ENCODE peak calls at places on chromosomes 2 and 18, in seven cellular contexts. S is AG04449; M is SK-N-SH; H is brain microvascular endothelial cell; Q is CD8-positive, alpha-beta T cell; D is HFF-Myc; E is natural killer cell. W is an unnamed sample.

GRCh38 chr2:129733579-129733978 is 245.9 kb upstream of the RAB6C start:
- DNase-seq in M (no peak), S (no peak), Q (no peak), H (no peak), E (no peak), D (no peak), W (no peak)

GRCh38 chr2:98282109-98282508 is 64.1 kb upstream of the CNGA3 start:
- DNase-seq in H (no peak), Q (no peak), D (no peak), S (no peak), M (no peak), E (no peak), W (no peak)

GRCh38 chr18:52341617-52342381 is 1.8 kb downstream of the DCC start:
- DNase-seq in E (no peak), H (no peak), M (peak), Q (no peak), S (no peak), D (no peak), W (no peak)

GRCh38 chr2:31675485-31675901 is 94.8 kb upstream of the SRD5A2 start:
- DNase-seq in Q (no peak), E (no peak), S (no peak), D (no peak), M (no peak), H (no peak), W (no peak)

GRCh38 chr2:124542932-124543640 is 518.0 kb downstream of the CNTNAP5 start:
- DNase-seq in S (no peak), D (no peak), Q (no peak), E (no peak), H (no peak), M (no peak), W (peak)

GRCh38 chr2:97957432-97958183 is 38.1 kb downstream of the TMEM131 start:
- DNase-seq in S (no peak), E (no peak), Q (no peak), M (no peak), H (no peak), D (no peak), W (no peak)

GRCh38 chr2:227661827-227662226 is 4.8 kb upstream of the SCYGR5 start:
- DNase-seq in E (no peak), H (no peak), D (no peak), S (no peak), Q (no peak), M (no peak), W (no peak)

GRCh38 chr2:30312916-30313315 is 81.6 kb downstream of the LBH start:
- DNase-seq in D (no peak), M (no peak), E (no peak), S (no peak), H (no peak), Q (no peak), W (no peak)

GRCh38 chr2:11375025-11375688 is 30.7 kb upstream of the ROCK2 start:
- DNase-seq in Q (no peak), D (no peak), H (no peak), M (no peak), E (no peak), S (no peak), W (no peak)

GRCh38 chr2:124323321-124323720 is 298.2 kb downstream of the CNTNAP5 start:
- DNase-seq in Q (no peak), H (no peak), S (no peak), D (no peak), E (no peak), M (no peak), W (no peak)

GRCh38 chr2:112542974-112543760 is 902 bp downstream of the POLR1B start:
- DNase-seq in H (no peak), M (peak), E (no peak), S (no peak), Q (peak), D (no peak), W (no peak)

GRCh38 chr2:20595439-20596192 is 55.3 kb downstream of the HS1BP3 start:
- DNase-seq in H (peak), E (peak), S (no peak), Q (no peak), M (no peak), D (no peak), W (no peak)

GRCh38 chr18:34787931-34788532 is 77.9 kb downstream of the DTNA start:
- DNase-seq in E (no peak), S (peak), Q (peak), M (peak), H (peak), D (no peak), W (no peak)

GRCh38 chr2:105749583-105750399 is 5.1 kb downstream of the NCK2 start:
- DNase-seq in H (peak), D (no peak), E (no peak), M (no peak), Q (peak), S (no peak), W (no peak)

GRCh38 chr18:56890632-56891031 is 239.5 kb downstream of the WDR7 start:
- DNase-seq in D (peak), S (peak), H (peak), M (no peak), E (no peak), Q (no peak), W (no peak)

GRCh38 chr2:128315122-128315828 is 3.4 kb downstream of the HS6ST1 start:
- DNase-seq in E (peak), S (no peak), Q (peak), M (peak), H (no peak), D (no peak), W (peak)

GRCh38 chr18:2192562-2192961 is 378.7 kb downstream of the METTL4 start:
- DNase-seq in S (no peak), Q (no peak), D (no peak), M (no peak), H (no peak), E (no peak), W (no peak)

DNA sequence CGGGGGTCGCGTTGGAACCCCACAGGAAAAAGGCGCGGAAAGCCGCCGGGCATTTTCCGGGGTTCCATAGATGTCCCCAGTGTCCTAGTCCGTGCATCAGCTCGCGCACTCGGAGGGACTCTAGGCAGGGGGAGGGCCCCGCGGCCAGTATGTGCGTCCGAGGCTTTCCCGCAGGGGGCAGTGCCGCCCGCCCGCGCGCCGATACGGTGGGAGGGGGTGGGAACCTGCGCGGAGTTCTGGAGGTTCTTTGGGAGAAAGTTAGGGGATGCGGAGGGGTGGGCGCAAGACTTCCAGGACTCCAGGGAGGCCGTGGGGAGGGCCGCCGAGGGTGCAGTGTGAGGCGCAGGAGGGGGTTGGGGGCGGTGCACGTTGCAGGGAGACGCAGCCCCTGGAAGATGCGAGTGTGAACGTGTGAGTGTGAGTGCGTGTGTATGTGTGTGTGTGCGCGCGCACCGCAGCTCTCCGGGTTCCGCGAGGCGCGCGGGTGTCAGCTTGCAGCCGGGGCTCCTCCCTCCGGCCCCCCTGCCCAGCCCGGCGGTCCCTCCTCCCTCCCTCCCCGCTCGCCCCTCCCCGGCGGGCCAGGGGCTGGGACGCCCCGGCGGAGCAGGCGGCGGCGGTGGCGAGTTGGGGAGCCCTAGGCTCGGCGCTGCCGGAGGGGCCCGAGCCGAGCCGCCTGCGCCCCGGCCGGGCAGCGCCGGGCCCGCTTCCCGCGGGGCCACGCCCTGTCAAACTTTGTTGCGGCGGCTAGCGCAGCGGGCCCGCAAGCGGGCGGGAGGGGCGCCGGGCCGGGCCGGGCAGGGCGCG is at the start of gene TCF7L1:
- DNase-seq in D (peak), Q (no peak), M (peak), S (no peak), E (peak), H (peak), W (peak)
- TF ChIP-seq CTCF in D (peak), Q (no peak), M (peak), S (peak), E (no peak), H (peak), W (peak)

GRCh38 chr18:48752478-48752877 is 198.3 kb downstream of the SMAD7 start:
- DNase-seq in D (no peak), H (no peak), S (no peak), E (no peak), M (peak), Q (no peak), W (no peak)

GRCh38 chr18:48750485-48751175 is 200.1 kb downstream of the SMAD7 start:
- DNase-seq in D (no peak), E (no peak), Q (no peak), S (no peak), M (no peak), H (no peak), W (no peak)

GRCh38 chr18:48752928-48753327 is 197.8 kb downstream of the SMAD7 start:
- DNase-seq in D (no peak), E (no peak), M (no peak), Q (no peak), H (no peak), S (no peak), W (no peak)

GRCh38 chr18:48751727-48752468 is 198.9 kb downstream of the SMAD7 start:
- DNase-seq in S (no peak), E (no peak), M (peak), H (no peak), Q (no peak), D (no peak), W (no peak)

GRCh38 chr18:48749768-48750167 is 201.0 kb downstream of the SMAD7 start:
- DNase-seq in H (peak), S (no peak), M (no peak), E (no peak), Q (no peak), D (no peak), W (peak)
- TF ChIP-seq CTCF in H (peak), S (no peak), M (no peak), E (no peak), Q (no peak), D (no peak), W (peak)

GRCh38 chr2:241179894-241180293 is 8.6 kb upstream of the ANO7 start:
- DNase-seq in S (no peak), H (no peak), D (no peak), E (no peak), M (no peak), Q (no peak), W (no peak)

GRCh38 chr2:241177935-241178334 is 10.5 kb upstream of the ANO7 start:
- DNase-seq in H (no peak), Q (no peak), D (no peak), S (no peak), E (no peak), M (no peak), W (no peak)

GRCh38 chr2:241182531-241183133 is 5.8 kb upstream of the ANO7 start:
- DNase-seq in E (no peak), H (no peak), S (no peak), M (no peak), Q (no peak), D (no peak), W (no peak)

GRCh38 chr2:241182126-241182525 is 6.4 kb upstream of the ANO7 start:
- DNase-seq in D (no peak), M (no peak), E (no peak), Q (no peak), H (no peak), S (no peak), W (no peak)

DNA sequence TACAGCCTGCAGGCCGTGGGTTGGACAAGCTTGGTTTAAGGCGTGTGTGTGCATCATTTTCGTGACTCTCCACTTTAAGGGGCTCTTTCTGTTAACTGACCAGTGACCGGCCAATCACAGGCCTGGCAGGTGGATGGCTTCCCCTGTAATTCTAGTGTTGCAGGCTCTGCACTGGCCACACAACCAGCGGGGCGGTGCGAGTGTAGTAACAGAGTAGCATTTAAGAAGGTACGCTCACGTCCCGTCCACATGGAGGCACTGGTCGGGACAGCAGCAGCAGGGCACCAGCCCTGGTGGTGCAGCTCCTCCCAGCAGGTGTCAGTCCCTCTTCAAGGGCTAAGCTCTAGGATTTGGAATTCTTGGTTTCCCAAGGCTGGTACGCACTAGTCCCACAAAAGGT is 8.0 kb upstream of the ANO7 start:
- DNase-seq in H (no peak), E (no peak), S (no peak), M (no peak), Q (no peak), D (no peak), W (no peak)
- TF ChIP-seq CTCF in H (no peak), E (no peak), S (no peak), M (no peak), Q (no peak), D (no peak), W (no peak)

DNA sequence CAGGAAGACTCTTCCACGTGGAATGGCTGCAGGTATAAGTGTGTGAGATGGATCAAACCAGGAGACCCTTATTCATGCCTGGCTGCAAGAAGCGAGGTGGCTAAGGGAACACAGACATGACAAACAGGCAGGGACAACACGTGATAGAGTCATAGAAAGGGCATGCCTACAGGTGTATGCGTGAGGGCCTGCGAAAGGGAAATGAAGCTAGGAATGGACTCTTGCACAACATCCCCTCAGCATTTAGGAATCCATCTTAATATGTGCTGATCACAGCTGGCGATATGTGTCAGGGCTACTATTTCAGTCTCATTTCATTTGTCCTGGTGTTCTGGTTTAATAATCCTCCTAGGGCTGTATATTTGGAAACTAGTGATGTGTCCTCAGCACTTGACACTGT is 291.2 kb downstream of the MYT1L start:
- DNase-seq in M (no peak), E (no peak), H (no peak), Q (no peak), S (no peak), D (no peak), W (no peak)
- TF ChIP-seq CTCF in M (no peak), E (no peak), H (no peak), Q (no peak), S (no peak), D (no peak), W (no peak)

GRCh38 chr2:46643493-46643892 is 164.1 kb downstream of the TMEM247 start:
- DNase-seq in D (no peak), Q (no peak), H (no peak), M (no peak), E (no peak), S (no peak), W (no peak)
- TF ChIP-seq CTCF in D (peak), Q (no peak), H (peak), M (peak), E (no peak), S (no peak), W (no peak)

GRCh38 chr2:221572180-221572820 is at the start of gene EPHA4:
- DNase-seq in D (peak), H (peak), Q (peak), E (peak), S (no peak), M (peak), W (peak)
- TF ChIP-seq CTCF in D (no peak), H (no peak), Q (peak), E (peak), S (peak), M (peak), W (peak)

GRCh38 chr18:7382631-7383335 is 151.9 kb downstream of the LRRC30 start:
- DNase-seq in M (no peak), S (no peak), E (no peak), D (no peak), Q (no peak), H (no peak), W (no peak)

GRCh38 chr18:7383336-7383980 is 152.6 kb downstream of the LRRC30 start:
- DNase-seq in E (no peak), M (no peak), Q (no peak), D (no peak), H (no peak), S (no peak), W (no peak)

DNA sequence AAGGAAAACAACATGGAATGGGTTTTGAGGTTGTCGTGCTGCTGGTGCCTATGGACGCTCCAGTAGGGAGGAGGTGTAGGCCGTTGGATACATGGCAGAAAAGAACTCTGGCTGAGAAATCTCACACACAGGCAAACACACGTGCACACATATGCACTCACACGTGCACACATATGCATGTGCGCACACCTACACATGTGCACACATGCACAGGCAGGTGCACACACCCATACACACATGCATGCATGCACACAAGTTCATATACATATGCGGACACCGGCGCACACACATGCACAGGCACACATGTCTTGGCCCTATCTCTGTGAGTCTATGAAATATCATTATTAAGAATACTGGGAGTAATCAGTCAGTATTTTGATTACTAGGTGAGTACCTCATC is 150.4 kb downstream of the LRRC30 start:
- DNase-seq in D (no peak), E (no peak), Q (no peak), H (no peak), S (no peak), M (no peak), W (no peak)
- TF ChIP-seq CTCF in D (no peak), E (no peak), Q (no peak), H (no peak), S (no peak), M (no peak), W (no peak)

GRCh38 chr2:219350938-219351280 is 18.4 kb upstream of the RESP18 start:
- DNase-seq in S (no peak), D (no peak), H (no peak), Q (no peak), E (no peak), M (no peak), W (no peak)

GRCh38 chr2:219350215-219350937 is 17.8 kb upstream of the RESP18 start:
- DNase-seq in D (peak), E (no peak), H (no peak), Q (no peak), M (no peak), S (peak), W (no peak)

GRCh38 chr2:219354582-219354981 is 22.0 kb upstream of the RESP18 start:
- DNase-seq in D (no peak), S (no peak), H (no peak), E (no peak), Q (no peak), M (no peak), W (no peak)

GRCh38 chr2:219353129-219353528 is 20.6 kb upstream of the RESP18 start:
- DNase-seq in M (no peak), S (no peak), Q (no peak), H (no peak), E (no peak), D (no peak), W (no peak)

DNA sequence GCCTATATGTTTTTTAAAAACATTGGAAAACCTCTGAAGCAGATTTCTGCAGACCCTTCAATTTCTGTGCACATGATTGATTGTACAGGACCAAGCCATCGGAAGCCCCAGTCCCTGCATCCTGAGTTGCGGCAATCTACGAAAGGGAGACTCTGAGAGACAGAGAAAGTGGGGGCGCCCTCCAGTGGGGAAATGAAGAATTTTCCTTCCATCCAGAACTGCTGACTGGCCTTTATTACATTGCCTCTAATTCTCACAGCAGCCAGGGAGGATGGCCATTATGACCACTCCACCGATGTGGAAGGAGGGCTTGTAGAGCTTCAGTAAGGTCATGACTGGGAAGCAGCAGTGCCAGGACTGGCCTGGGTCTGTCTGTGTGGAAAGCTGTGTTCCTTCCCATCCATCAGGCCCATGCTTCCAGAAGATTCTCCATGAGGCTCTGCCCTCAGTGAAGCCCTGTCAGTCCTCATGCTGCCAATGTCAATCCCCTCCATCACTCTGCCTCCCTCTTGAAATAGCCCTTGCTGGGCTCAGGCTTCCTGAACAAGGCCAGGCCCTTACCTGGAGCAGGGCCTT is 20.0 kb upstream of the RESP18 start:
- DNase-seq in E (peak), D (peak), M (peak), Q (peak), S (no peak), H (peak), W (no peak)
- TF ChIP-seq CTCF in E (peak), D (peak), M (peak), Q (peak), S (peak), H (peak), W (peak)